ENCODE peak calls at places on chromosomes 2 and 18, in seven cellular contexts. One of them, this sample, is unnamed.

GRCh38 chr2:64063924-64064331 is 44.7 kb upstream of the VPS54 start:
- DNase-seq in fibroblast of pulmonary artery: peak
- DNase-seq in right atrium auricular region: no peak
- DNase-seq in AG04450: peak
- DNase-seq in IMR-90: peak
- DNase-seq in brain microvascular endothelial cell: peak
- DNase-seq in mesendoderm: peak
- DNase-seq in this sample: peak

GRCh38 chr2:109069430-109070194 is 59.4 kb upstream of the SH3RF3 start:
- DNase-seq in brain microvascular endothelial cell: no peak
- DNase-seq in right atrium auricular region: no peak
- DNase-seq in fibroblast of pulmonary artery: no peak
- DNase-seq in mesendoderm: peak
- DNase-seq in AG04450: no peak
- DNase-seq in IMR-90: no peak
- DNase-seq in this sample: no peak

GRCh38 chr2:203728321-203728720 is 21.9 kb downstream of the CD28 start:
- DNase-seq in fibroblast of pulmonary artery: no peak
- DNase-seq in right atrium auricular region: no peak
- DNase-seq in brain microvascular endothelial cell: no peak
- DNase-seq in AG04450: no peak
- DNase-seq in mesendoderm: no peak
- DNase-seq in IMR-90: no peak
- DNase-seq in this sample: no peak

GRCh38 chr2:132562245-132562644 is 107.8 kb downstream of the LYPD1 start:
- DNase-seq in mesendoderm: no peak
- DNase-seq in right atrium auricular region: no peak
- DNase-seq in brain microvascular endothelial cell: no peak
- DNase-seq in AG04450: no peak
- DNase-seq in IMR-90: peak
- DNase-seq in fibroblast of pulmonary artery: no peak
- DNase-seq in this sample: no peak

GRCh38 chr2:81872043-81872442 is 1567.5 kb upstream of the LRRTM1 start:
- DNase-seq in AG04450: no peak
- DNase-seq in IMR-90: no peak
- DNase-seq in right atrium auricular region: no peak
- DNase-seq in brain microvascular endothelial cell: no peak
- DNase-seq in fibroblast of pulmonary artery: no peak
- DNase-seq in mesendoderm: no peak
- DNase-seq in this sample: no peak

GRCh38 chr2:96107883-96108551 is 8.4 kb downstream of the ADRA2B start:
- DNase-seq in right atrium auricular region: no peak
- DNase-seq in AG04450: no peak
- DNase-seq in brain microvascular endothelial cell: no peak
- DNase-seq in fibroblast of pulmonary artery: no peak
- DNase-seq in mesendoderm: peak
- DNase-seq in IMR-90: no peak
- DNase-seq in this sample: no peak

GRCh38 chr18:48295586-48296311 is 113.4 kb downstream of the ZBTB7C start:
- DNase-seq in brain microvascular endothelial cell: no peak
- DNase-seq in IMR-90: no peak
- DNase-seq in mesendoderm: peak
- DNase-seq in fibroblast of pulmonary artery: peak
- DNase-seq in AG04450: no peak
- DNase-seq in right atrium auricular region: peak
- DNase-seq in this sample: no peak

GRCh38 chr2:88481937-88482336 is 29.4 kb upstream of the FOXI3 start:
- DNase-seq in brain microvascular endothelial cell: peak
- DNase-seq in fibroblast of pulmonary artery: peak
- DNase-seq in right atrium auricular region: no peak
- DNase-seq in IMR-90: peak
- DNase-seq in mesendoderm: peak
- DNase-seq in AG04450: no peak
- DNase-seq in this sample: peak

GRCh38 chr2:157989227-157989626 is 112.4 kb upstream of the UPP2 start:
- DNase-seq in IMR-90: no peak
- DNase-seq in brain microvascular endothelial cell: no peak
- DNase-seq in right atrium auricular region: no peak
- DNase-seq in fibroblast of pulmonary artery: no peak
- DNase-seq in AG04450: no peak
- DNase-seq in mesendoderm: no peak
- DNase-seq in this sample: no peak

GRCh38 chr2:169259402-169259801 is 102.9 kb downstream of the LRP2 start:
- DNase-seq in mesendoderm: no peak
- DNase-seq in AG04450: no peak
- DNase-seq in fibroblast of pulmonary artery: no peak
- DNase-seq in right atrium auricular region: no peak
- DNase-seq in IMR-90: no peak
- DNase-seq in brain microvascular endothelial cell: no peak
- DNase-seq in this sample: no peak

GRCh38 chr2:132816234-132816633 is 146.2 kb upstream of the LYPD1 start:
- DNase-seq in IMR-90: no peak
- DNase-seq in fibroblast of pulmonary artery: no peak
- DNase-seq in mesendoderm: peak
- DNase-seq in right atrium auricular region: no peak
- DNase-seq in AG04450: no peak
- DNase-seq in brain microvascular endothelial cell: no peak
- DNase-seq in this sample: no peak

GRCh38 chr2:119106301-119106897 is 52.2 kb downstream of the C1QL2 start:
- DNase-seq in brain microvascular endothelial cell: peak
- DNase-seq in fibroblast of pulmonary artery: peak
- DNase-seq in mesendoderm: peak
- DNase-seq in AG04450: no peak
- DNase-seq in right atrium auricular region: no peak
- DNase-seq in IMR-90: peak
- DNase-seq in this sample: peak

GRCh38 chr2:8653485-8653884 is 28.4 kb upstream of the ID2 start:
- DNase-seq in mesendoderm: no peak
- DNase-seq in brain microvascular endothelial cell: no peak
- DNase-seq in fibroblast of pulmonary artery: no peak
- DNase-seq in IMR-90: no peak
- DNase-seq in right atrium auricular region: no peak
- DNase-seq in AG04450: no peak
- DNase-seq in this sample: no peak

GRCh38 chr2:176421291-176422050 is 152.2 kb downstream of the MTX2 start:
- DNase-seq in AG04450: no peak
- DNase-seq in fibroblast of pulmonary artery: no peak
- DNase-seq in IMR-90: peak
- DNase-seq in right atrium auricular region: no peak
- DNase-seq in mesendoderm: no peak
- DNase-seq in brain microvascular endothelial cell: no peak
- DNase-seq in this sample: no peak

GRCh38 chr2:120850551-120850950 is 114.9 kb downstream of the GLI2 start:
- DNase-seq in AG04450: no peak
- DNase-seq in right atrium auricular region: no peak
- DNase-seq in brain microvascular endothelial cell: no peak
- DNase-seq in IMR-90: no peak
- DNase-seq in fibroblast of pulmonary artery: no peak
- DNase-seq in mesendoderm: no peak
- DNase-seq in this sample: no peak

GRCh38 chr2:100317634-100318033 is 4.7 kb downstream of the LONRF2 start:
- DNase-seq in fibroblast of pulmonary artery: no peak
- DNase-seq in IMR-90: no peak
- DNase-seq in brain microvascular endothelial cell: no peak
- DNase-seq in right atrium auricular region: no peak
- DNase-seq in AG04450: no peak
- DNase-seq in mesendoderm: no peak
- DNase-seq in this sample: no peak

GRCh38 chr2:179410552-179411356 is 146.1 kb upstream of the SESTD1 start:
- DNase-seq in right atrium auricular region: peak
- DNase-seq in IMR-90: peak
- DNase-seq in AG04450: peak
- DNase-seq in fibroblast of pulmonary artery: peak
- DNase-seq in mesendoderm: peak
- DNase-seq in brain microvascular endothelial cell: peak
- DNase-seq in this sample: peak

GRCh38 chr18:22015156-22015555 is 154.2 kb upstream of the GATA6 start:
- DNase-seq in fibroblast of pulmonary artery: no peak
- DNase-seq in AG04450: no peak
- DNase-seq in mesendoderm: no peak
- DNase-seq in brain microvascular endothelial cell: no peak
- DNase-seq in right atrium auricular region: no peak
- DNase-seq in IMR-90: peak
- DNase-seq in this sample: no peak

GRCh38 chr2:212939777-212940531 is 211.5 kb downstream of the IKZF2 start:
- DNase-seq in mesendoderm: peak
- DNase-seq in AG04450: no peak
- DNase-seq in right atrium auricular region: no peak
- DNase-seq in brain microvascular endothelial cell: no peak
- DNase-seq in IMR-90: no peak
- DNase-seq in fibroblast of pulmonary artery: no peak
- DNase-seq in this sample: no peak

GRCh38 chr2:121043827-121044222 is 241.2 kb downstream of the TFCP2L1 start:
- DNase-seq in AG04450: no peak
- DNase-seq in brain microvascular endothelial cell: no peak
- DNase-seq in IMR-90: no peak
- DNase-seq in fibroblast of pulmonary artery: no peak
- DNase-seq in mesendoderm: no peak
- DNase-seq in right atrium auricular region: no peak
- DNase-seq in this sample: no peak

GRCh38 chr18:57542126-57542525 is 44.4 kb downstream of the FECH start:
- DNase-seq in fibroblast of pulmonary artery: peak
- DNase-seq in brain microvascular endothelial cell: peak
- DNase-seq in AG04450: peak
- DNase-seq in right atrium auricular region: no peak
- DNase-seq in mesendoderm: peak
- DNase-seq in IMR-90: peak
- DNase-seq in this sample: peak

GRCh38 chr2:127061377-127062273 is 45.3 kb downstream of the BIN1 start:
- DNase-seq in IMR-90: peak
- DNase-seq in fibroblast of pulmonary artery: peak
- DNase-seq in brain microvascular endothelial cell: peak
- DNase-seq in mesendoderm: peak
- DNase-seq in right atrium auricular region: no peak
- DNase-seq in AG04450: no peak
- DNase-seq in this sample: no peak

GRCh38 chr18:51622676-51623075 is 425.2 kb upstream of the MEX3C start:
- DNase-seq in brain microvascular endothelial cell: no peak
- DNase-seq in mesendoderm: peak
- DNase-seq in AG04450: no peak
- DNase-seq in right atrium auricular region: no peak
- DNase-seq in IMR-90: no peak
- DNase-seq in fibroblast of pulmonary artery: no peak
- DNase-seq in this sample: no peak

GRCh38 chr2:20450201-20451108 is 3.6 kb downstream of the RHOB start:
- DNase-seq in brain microvascular endothelial cell: peak
- DNase-seq in right atrium auricular region: peak
- DNase-seq in fibroblast of pulmonary artery: peak
- DNase-seq in AG04450: peak
- DNase-seq in mesendoderm: peak
- DNase-seq in IMR-90: peak
- DNase-seq in this sample: peak
- H3K4me3 ChIP-seq in brain microvascular endothelial cell: peak
- H3K4me3 ChIP-seq in right atrium auricular region: peak
- H3K4me3 ChIP-seq in fibroblast of pulmonary artery: peak
- H3K4me3 ChIP-seq in AG04450: peak
- H3K4me3 ChIP-seq in mesendoderm: no peak
- H3K4me3 ChIP-seq in IMR-90: no peak
- H3K4me3 ChIP-seq in this sample: peak

GRCh38 chr18:4264347-4264791 is 190.7 kb downstream of the DLGAP1 start:
- DNase-seq in AG04450: no peak
- DNase-seq in mesendoderm: no peak
- DNase-seq in right atrium auricular region: no peak
- DNase-seq in IMR-90: no peak
- DNase-seq in fibroblast of pulmonary artery: no peak
- DNase-seq in brain microvascular endothelial cell: no peak
- DNase-seq in this sample: no peak
- H3K4me3 ChIP-seq in AG04450: no peak
- H3K4me3 ChIP-seq in mesendoderm: no peak
- H3K4me3 ChIP-seq in right atrium auricular region: no peak
- H3K4me3 ChIP-seq in IMR-90: no peak
- H3K4me3 ChIP-seq in fibroblast of pulmonary artery: no peak
- H3K4me3 ChIP-seq in brain microvascular endothelial cell: no peak
- H3K4me3 ChIP-seq in this sample: no peak

GRCh38 chr2:201257941-201258665 is 2.2 kb upstream of the CASP8 start:
- DNase-seq in right atrium auricular region: peak
- DNase-seq in mesendoderm: peak
- DNase-seq in AG04450: no peak
- DNase-seq in fibroblast of pulmonary artery: peak
- DNase-seq in brain microvascular endothelial cell: peak
- DNase-seq in IMR-90: peak
- DNase-seq in this sample: peak

GRCh38 chr2:201258666-201258999 is 1.7 kb upstream of the CASP8 start:
- DNase-seq in right atrium auricular region: no peak
- DNase-seq in fibroblast of pulmonary artery: no peak
- DNase-seq in AG04450: no peak
- DNase-seq in mesendoderm: peak
- DNase-seq in IMR-90: no peak
- DNase-seq in brain microvascular endothelial cell: no peak
- DNase-seq in this sample: no peak

GRCh38 chr2:201260302-201260800 is at the start of gene CASP8:
- DNase-seq in AG04450: no peak
- DNase-seq in IMR-90: peak
- DNase-seq in fibroblast of pulmonary artery: peak
- DNase-seq in mesendoderm: peak
- DNase-seq in brain microvascular endothelial cell: peak
- DNase-seq in right atrium auricular region: no peak
- DNase-seq in this sample: peak

GRCh38 chr2:201257381-201257940 is 2.9 kb upstream of the CASP8 start:
- DNase-seq in mesendoderm: peak
- DNase-seq in AG04450: no peak
- DNase-seq in right atrium auricular region: no peak
- DNase-seq in brain microvascular endothelial cell: no peak
- DNase-seq in fibroblast of pulmonary artery: no peak
- DNase-seq in IMR-90: peak
- DNase-seq in this sample: no peak

GRCh38 chr2:201259216-201259615 is 1.1 kb upstream of the CASP8 start:
- DNase-seq in AG04450: no peak
- DNase-seq in right atrium auricular region: no peak
- DNase-seq in mesendoderm: no peak
- DNase-seq in fibroblast of pulmonary artery: no peak
- DNase-seq in brain microvascular endothelial cell: no peak
- DNase-seq in IMR-90: no peak
- DNase-seq in this sample: no peak
- H3K4me3 ChIP-seq in AG04450: peak
- H3K4me3 ChIP-seq in right atrium auricular region: peak
- H3K4me3 ChIP-seq in mesendoderm: no peak
- H3K4me3 ChIP-seq in fibroblast of pulmonary artery: peak
- H3K4me3 ChIP-seq in brain microvascular endothelial cell: peak
- H3K4me3 ChIP-seq in IMR-90: no peak
- H3K4me3 ChIP-seq in this sample: peak

GRCh38 chr2:137047369-137047768 is 282.0 kb downstream of the THSD7B start:
- DNase-seq in AG04450: no peak
- DNase-seq in IMR-90: no peak
- DNase-seq in fibroblast of pulmonary artery: no peak
- DNase-seq in brain microvascular endothelial cell: no peak
- DNase-seq in right atrium auricular region: no peak
- DNase-seq in mesendoderm: peak
- DNase-seq in this sample: no peak
- H3K4me3 ChIP-seq in AG04450: no peak
- H3K4me3 ChIP-seq in IMR-90: no peak
- H3K4me3 ChIP-seq in fibroblast of pulmonary artery: no peak
- H3K4me3 ChIP-seq in brain microvascular endothelial cell: no peak
- H3K4me3 ChIP-seq in right atrium auricular region: no peak
- H3K4me3 ChIP-seq in mesendoderm: no peak
- H3K4me3 ChIP-seq in this sample: no peak

DNA sequence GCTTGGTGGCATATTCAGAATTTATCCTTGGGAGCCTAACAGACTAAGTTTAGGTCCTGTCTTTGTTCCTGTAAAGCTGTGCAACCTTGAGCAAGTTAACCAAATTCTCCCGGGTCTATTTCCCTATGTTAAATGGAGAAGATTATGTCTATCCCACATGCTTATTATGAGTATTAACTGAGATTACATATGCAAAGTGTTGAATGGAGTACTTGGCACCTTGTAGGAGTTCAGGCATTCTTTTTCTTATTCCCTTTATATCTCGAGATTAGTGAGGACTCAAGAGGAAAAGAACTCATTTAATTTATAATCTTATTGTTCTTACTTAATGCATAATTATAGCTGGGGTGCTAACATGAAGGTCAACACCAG is 184.6 kb downstream of the FMNL2 start:
- DNase-seq in IMR-90: no peak
- DNase-seq in AG04450: no peak
- DNase-seq in right atrium auricular region: no peak
- DNase-seq in brain microvascular endothelial cell: no peak
- DNase-seq in fibroblast of pulmonary artery: no peak
- DNase-seq in mesendoderm: no peak
- DNase-seq in this sample: no peak
- H3K4me3 ChIP-seq in IMR-90: no peak
- H3K4me3 ChIP-seq in AG04450: no peak
- H3K4me3 ChIP-seq in right atrium auricular region: no peak
- H3K4me3 ChIP-seq in brain microvascular endothelial cell: no peak
- H3K4me3 ChIP-seq in fibroblast of pulmonary artery: no peak
- H3K4me3 ChIP-seq in mesendoderm: no peak
- H3K4me3 ChIP-seq in this sample: no peak